ENCODE peak calls at places on chromosomes 1 and 21, in four cellular contexts. J is psoas muscle, R is NCI-H1105, U is HuH-7.5. X is an unnamed sample.

GRCh38 chr1:146022403-146023127 is 1.0 kb upstream of the HJV start:
- DNase-seq in J (no peak), R (no peak), U (no peak), X (no peak)

GRCh38 chr1:245599413-245600174 is 444.8 kb downstream of the KIF26B start:
- DNase-seq in J (peak; percentile 68), R (no peak), U (no peak), X (no peak)

GRCh38 chr1:47705517-47706130 is 267.8 kb downstream of the FOXD2 start:
- DNase-seq in J (no peak), R (peak; percentile 77), U (no peak), X (no peak)

GRCh38 chr21:31660134-31660565 is 657 bp downstream of the SOD1 start:
- DNase-seq in J (no peak), R (peak; percentile 46), U (peak; percentile 18), X (no peak)

GRCh38 chr1:178954937-178955336 is 70.8 kb upstream of the FAM20B start:
- DNase-seq in J (no peak), R (no peak), U (no peak), X (no peak)

GRCh38 chr1:111225717-111226400 is 1.7 kb upstream of the CHI3L2 start:
- DNase-seq in J (no peak), R (no peak), U (no peak), X (no peak)

GRCh38 chr1:246210751-246211150 is 296.3 kb downstream of the SMYD3 start:
- DNase-seq in J (no peak), R (peak; percentile 15), U (no peak), X (no peak)

GRCh38 chr1:3856923-3857790 is at the start of the genes CEP104 and DFFB:
- DNase-seq in J (peak; percentile 96), R (peak; percentile 99), U (peak; percentile 99), X (peak; percentile 58)

GRCh38 chr1:11318982-11319381 is 46.0 kb downstream of the UBIAD1 start:
- DNase-seq in J (no peak), R (no peak), U (no peak), X (no peak)

GRCh38 chr1:23168462-23169218 is at the start of gene LUZP1:
- DNase-seq in J (peak; percentile 95), R (peak; percentile 79), U (peak; percentile 63), X (peak; percentile 44)

GRCh38 chr1:211474426-211474825 is 17.5 kb downstream of the RD3 start:
- DNase-seq in J (no peak), R (peak; percentile 23), U (no peak), X (no peak)

GRCh38 chr1:58546520-58547308 is at the start of gene OMA1:
- DNase-seq in J (peak; percentile 99), R (peak; percentile 94), U (peak; percentile 74), X (peak; percentile 97)

GRCh38 chr1:33378524-33378923 is 52.4 kb downstream of the PHC2 start:
- DNase-seq in J (no peak), R (no peak), U (no peak), X (no peak)

GRCh38 chr1:203995228-203995627 is 77.7 kb upstream of the SOX13 start:
- DNase-seq in J (no peak), R (no peak), U (no peak), X (no peak)

GRCh38 chr1:107594541-107594940 is 370.4 kb downstream of the VAV3 start:
- DNase-seq in J (no peak), R (no peak), U (no peak), X (no peak)